ENCODE peak calls at places on chromosome X, in six cellular contexts. X is AG04450, Z is astrocyte of the spinal cord, E is H7, L is Peyer's patch, K is AG10803. S is an unnamed sample.

GRCh38 chrX:25198891-25199290 is 183.1 kb upstream of the ARX start:
- DNase-seq in L (no peak), E (no peak), X (no peak), K (no peak), Z (peak; percentile 10), S (no peak)

GRCh38 chrX:13747836-13748235 is 13.3 kb downstream of the OFD1 start:
- DNase-seq in L (peak; percentile 36), E (peak; percentile 44), X (peak; percentile 29), Z (peak; percentile 68), K (peak; percentile 67), S (peak; percentile 83)

GRCh38 chrX:14943963-14944362 is 70.7 kb downstream of the MOSPD2 start:
- DNase-seq in X (no peak), E (no peak), L (no peak), K (no peak), Z (no peak), S (no peak)

GRCh38 chrX:39915596-39915995 is 182.2 kb downstream of the BCOR start:
- DNase-seq in E (no peak), K (no peak), X (no peak), L (no peak), Z (no peak), S (no peak)

GRCh38 chrX:139192386-139192961 is 338.1 kb upstream of the F9 start:
- DNase-seq in Z (no peak), E (no peak), X (no peak), K (peak; percentile 34), L (no peak), S (no peak)

GRCh38 chrX:75968293-75968692 is 183.2 kb upstream of the MAGEE2 start:
- DNase-seq in Z (no peak), X (no peak), L (no peak), K (no peak), E (peak; percentile 5), S (no peak)

GRCh38 chrX:136754641-136755040 is 26.1 kb downstream of the ARHGEF6 start:
- DNase-seq in K (peak; percentile 80), Z (peak; percentile 72), X (no peak), L (no peak), E (peak; percentile 40), S (no peak)

GRCh38 chrX:53082773-53083616 is 828 bp downstream of the TSPYL2 start:
- DNase-seq in Z (no peak), E (no peak), K (no peak), X (no peak), L (no peak), S (no peak)

GRCh38 chrX:39164212-39164611 is 363.0 kb downstream of the MID1IP1 start:
- DNase-seq in X (no peak), E (no peak), Z (no peak), K (no peak), L (no peak), S (no peak)

GRCh38 chrX:72128881-72129280 is 2.8 kb downstream of the RTL5 start:
- DNase-seq in X (no peak), K (no peak), Z (no peak), E (peak; percentile 56), L (no peak), S (peak; percentile 16)

GRCh38 chrX:104112326-104112951 is at the start of gene ZCCHC18:
- DNase-seq in E (peak; percentile 90), Z (peak; percentile 72), K (peak; percentile 29), X (no peak), L (peak; percentile 51), S (peak; percentile 57)

GRCh38 chrX:53239474-53239873 is 14.5 kb upstream of the KDM5C start:
- DNase-seq in K (no peak), E (peak; percentile 79), L (peak; percentile 39), Z (no peak), X (no peak), S (no peak)

GRCh38 chrX:151081016-151081415 is 95.4 kb upstream of the GPR50 start:
- DNase-seq in E (peak; percentile 6), X (no peak), K (no peak), Z (no peak), L (no peak), S (no peak)

GRCh38 chrX:44155126-44155525 is 181.9 kb upstream of the NDP start:
- DNase-seq in X (no peak), E (no peak), K (no peak), Z (no peak), L (no peak), S (no peak)

GRCh38 chrX:21683910-21684309 is 25.8 kb upstream of the KLHL34 start:
- DNase-seq in K (peak; percentile 73), E (no peak), L (no peak), Z (peak; percentile 34), X (peak; percentile 21), S (peak; percentile 4)

GRCh38 chrX:150365051-150365952 is 2.2 kb downstream of the MAMLD1 start:
- DNase-seq in Z (peak; percentile 56), L (no peak), E (peak; percentile 88), K (peak; percentile 46), X (no peak), S (peak; percentile 61)

GRCh38 chrX:15204130-15204751 is 65.6 kb downstream of the ASB9 start:
- DNase-seq in L (no peak), Z (no peak), K (no peak), E (no peak), X (no peak), S (no peak)

GRCh38 chrX:153933751-153934472 is 925 bp downstream of the NAA10 start:
- DNase-seq in Z (no peak), L (no peak), K (peak; percentile 52), X (no peak), E (no peak), S (peak; percentile 36)

GRCh38 chrX:14920196-14920595 is 47.0 kb downstream of the MOSPD2 start:
- DNase-seq in K (peak; percentile 81), Z (peak; percentile 59), E (no peak), X (peak; percentile 27), L (no peak), S (peak; percentile 26)

GRCh38 chrX:103586314-103586646 is 965 bp downstream of the TCEAL4 start:
- DNase-seq in Z (no peak), E (no peak), L (no peak), X (no peak), K (peak; percentile 1), S (peak; percentile 32)

GRCh38 chrX:44234116-44234515 is 109.4 kb downstream of the EFHC2 start:
- DNase-seq in K (no peak), E (no peak), Z (no peak), X (no peak), L (no peak), S (no peak)

GRCh38 chrX:19539665-19540064 is 24.4 kb upstream of the MAP3K15 start:
- DNase-seq in Z (no peak), K (no peak), X (no peak), L (no peak), E (no peak), S (no peak)

GRCh38 chrX:155132110-155132509 is 60.8 kb downstream of the BRCC3 start:
- DNase-seq in L (no peak), E (peak; percentile 2), X (no peak), K (no peak), Z (no peak), S (no peak)

GRCh38 chrX:130120746-130121504 is 10.6 kb upstream of the ELF4 start:
- DNase-seq in Z (peak; percentile 71), X (no peak), K (peak; percentile 78), L (peak; percentile 67), E (peak; percentile 96), S (peak; percentile 80)
- H3K4me3 ChIP-seq in Z (peak overlapping the region; percentile 14), X (peak overlapping the region; percentile 45), K (peak overlapping the region; percentile 30), L (peak overlapping the region; percentile 25), E (peak overlapping the region; percentile 58), S (peak overlapping the region; percentile 34)

DNA sequence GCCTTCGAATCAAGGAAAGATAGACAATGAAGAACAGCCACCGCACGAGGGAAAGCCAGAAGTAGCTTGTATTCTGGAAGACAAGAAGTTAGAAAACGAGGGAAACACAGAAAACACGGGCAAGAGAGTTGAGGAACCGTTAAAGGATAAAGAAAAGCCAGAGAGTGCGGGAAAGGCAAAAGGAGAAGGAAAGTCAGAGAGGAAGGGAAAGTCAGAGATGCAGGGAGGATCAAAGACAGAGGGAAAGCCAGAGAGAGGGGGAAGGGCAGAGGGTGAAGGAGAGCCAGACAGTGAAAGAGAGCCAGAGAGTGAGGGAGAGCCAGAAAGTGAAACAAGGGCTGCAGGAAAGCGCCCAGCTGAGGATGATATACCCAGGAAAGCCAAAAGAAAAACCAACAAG is 1.4 kb downstream of the TCEAL2 start:
- DNase-seq in K (no peak), L (no peak), E (no peak), Z (no peak), X (no peak), S (no peak)
- H3K4me3 ChIP-seq in K (no peak overlapping the region), L (no peak overlapping the region), E (no peak overlapping the region), Z (no peak overlapping the region), X (no peak overlapping the region), S (no peak overlapping the region)

GRCh38 chrX:37781808-37782207 is 1.9 kb downstream of the CYBB start:
- DNase-seq in X (no peak), E (no peak), K (no peak), L (no peak), Z (no peak), S (no peak)

GRCh38 chrX:37783284-37783683 is 3.4 kb downstream of the CYBB start:
- DNase-seq in E (no peak), L (no peak), K (no peak), X (no peak), Z (no peak), S (no peak)

GRCh38 chrX:37786666-37787337 is 6.9 kb downstream of the CYBB start:
- DNase-seq in X (no peak), E (no peak), K (no peak), Z (no peak), L (no peak), S (no peak)

GRCh38 chrX:37787353-37787869 is 7.6 kb downstream of the CYBB start:
- DNase-seq in L (no peak), Z (no peak), X (no peak), K (no peak), E (no peak), S (no peak)

DNA sequence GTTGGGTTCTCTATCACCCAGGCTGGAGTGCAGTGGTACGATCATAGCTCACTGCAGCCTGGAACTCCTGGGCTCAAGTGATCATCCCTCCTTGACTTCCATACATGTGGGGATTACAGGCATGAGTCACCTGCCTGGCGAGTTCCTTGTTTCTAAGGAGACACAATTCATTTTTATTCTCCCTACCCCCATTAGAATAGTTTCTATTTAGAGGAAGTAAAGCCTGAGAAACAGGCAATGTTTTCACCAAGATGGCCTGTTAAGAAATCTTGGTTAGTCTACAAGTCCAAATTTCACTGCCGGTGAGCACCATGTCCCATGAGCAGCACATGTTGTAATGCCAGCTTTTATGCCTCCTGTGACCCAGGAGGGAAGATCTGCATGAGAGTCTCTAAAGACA is 5.7 kb downstream of the CYBB start:
- DNase-seq in Z (peak; percentile 3), X (no peak), E (no peak), K (no peak), L (no peak), S (no peak)
- H3K4me3 ChIP-seq in Z (no peak overlapping the region), X (no peak overlapping the region), E (no peak overlapping the region), K (no peak overlapping the region), L (no peak overlapping the region), S (no peak overlapping the region)

GRCh38 chrX:65635824-65636223 is 31.6 kb upstream of the MSN start:
- DNase-seq in K (no peak), Z (no peak), L (no peak), E (no peak), X (no peak), S (no peak)

GRCh38 chrX:65630771-65631170 is 36.7 kb upstream of the MSN start:
- DNase-seq in E (no peak), Z (no peak), L (no peak), K (no peak), X (no peak), S (no peak)

GRCh38 chrX:65634732-65635131 is 32.7 kb upstream of the MSN start:
- DNase-seq in K (no peak), L (no peak), E (no peak), Z (no peak), X (no peak), S (no peak)

GRCh38 chrX:65637335-65637734 is 30.1 kb upstream of the MSN start:
- DNase-seq in K (no peak), X (no peak), E (no peak), L (no peak), Z (no peak), S (no peak)

GRCh38 chrX:65635371-65635770 is 32.1 kb upstream of the MSN start:
- DNase-seq in K (peak; percentile 50), Z (no peak), L (no peak), X (no peak), E (no peak), S (peak; percentile 34)
- H3K4me3 ChIP-seq in K (no peak overlapping the region), Z (no peak overlapping the region), L (no peak overlapping the region), X (no peak overlapping the region), E (no peak overlapping the region), S (no peak overlapping the region)